ENCODE peak calls at places on chromosome 4, in six cellular contexts. H is K562, N is HepG2, C is GM12878, D is endothelial cell of umbilical vein, Z is NB4. B is an unnamed sample.

GRCh38 chr4:71974681-71975080 is 57.1 kb upstream of the NPFFR2 start:
- DNase-seq in H (no peak), N (no peak), D (no peak), C (no peak), Z (no peak), B (no peak)

GRCh38 chr4:16082424-16083216 is 1.2 kb downstream of the PROM1 start:
- DNase-seq in H (no peak), Z (no peak), D (peak; percentile 30), N (peak; percentile 39), C (no peak), B (peak; percentile 20)

GRCh38 chr4:38442073-38442788 is 221.8 kb upstream of the KLF3 start:
- DNase-seq in H (no peak), C (no peak), N (no peak), Z (no peak), D (no peak), B (no peak)

GRCh38 chr4:182240161-182241130 is 2.8 kb upstream of the TENM3 start:
- DNase-seq in C (no peak), Z (no peak), H (no peak), N (peak; percentile 81), D (no peak), B (peak; percentile 25)

GRCh38 chr4:122810669-122811068 is 16.0 kb upstream of the FGF2 start:
- DNase-seq in C (no peak), N (no peak), H (no peak), Z (no peak), D (peak; percentile 12), B (no peak)

GRCh38 chr4:169311643-169312365 is 41.0 kb upstream of the SH3RF1 start:
- DNase-seq in D (peak; percentile 57), N (peak; percentile 73), Z (peak; percentile 57), H (peak; percentile 32), C (peak; percentile 30), B (peak; percentile 45)

GRCh38 chr4:62434921-62435320 is 1234.8 kb downstream of the ADGRL3 start:
- DNase-seq in Z (no peak), N (no peak), H (no peak), C (no peak), D (no peak), B (no peak)

GRCh38 chr4:79217043-79217442 is 108.8 kb downstream of the NAA11 start:
- DNase-seq in C (no peak), N (no peak), D (no peak), Z (no peak), H (no peak), B (no peak)

GRCh38 chr4:149344436-149344835 is 471.2 kb downstream of the IQCM start:
- DNase-seq in C (no peak), H (no peak), Z (no peak), D (no peak), N (no peak), B (no peak)

GRCh38 chr4:54930226-54930625 is 195.2 kb downstream of the KDR start:
- DNase-seq in Z (peak; percentile 7), C (no peak), D (peak; percentile 99), H (no peak), N (no peak), B (no peak)

GRCh38 chr4:185358514-185359433 is 37.0 kb downstream of the LRP2BP start:
- DNase-seq in D (peak; percentile 92), H (peak; percentile 54), C (no peak), N (peak; percentile 42), Z (no peak), B (peak; percentile 25)

GRCh38 chr4:54093609-54094240 is 6.2 kb upstream of the GSX2 start:
- DNase-seq in Z (no peak), D (no peak), H (no peak), C (no peak), N (no peak), B (no peak)

GRCh38 chr4:35364321-35364870 is 879.9 kb downstream of the ARAP2 start:
- DNase-seq in C (no peak), Z (peak; percentile 98), D (no peak), N (no peak), H (no peak), B (no peak)

GRCh38 chr4:141676087-141676486 is 39.7 kb downstream of the IL15 start:
- DNase-seq in N (no peak), D (no peak), C (no peak), Z (no peak), H (no peak), B (no peak)

GRCh38 chr4:168757500-168757899 is 252.6 kb downstream of the CBR4 start:
- DNase-seq in N (no peak), H (no peak), Z (no peak), C (no peak), D (no peak), B (no peak)

GRCh38 chr4:95362906-95363578 is 185.7 kb downstream of the UNC5C start:
- DNase-seq in D (peak; percentile 54), Z (peak; percentile 49), N (peak; percentile 14), C (no peak), H (peak; percentile 11), B (peak; percentile 18)

GRCh38 chr4:52957220-52957686 is 95.1 kb downstream of the RASL11B start:
- DNase-seq in C (no peak), D (no peak), Z (no peak), N (no peak), H (no peak), B (no peak)

GRCh38 chr4:88264338-88264737 is 20.0 kb downstream of the PPM1K start:
- DNase-seq in D (no peak), H (no peak), N (no peak), Z (no peak), C (no peak), B (no peak)

GRCh38 chr4:183626168-183626567 is 32.8 kb downstream of the RWDD4 start:
- DNase-seq in C (no peak), H (no peak), Z (no peak), N (no peak), D (no peak), B (no peak)

GRCh38 chr4:8345946-8346814 is 76.6 kb downstream of the HTRA3 start:
- DNase-seq in D (no peak), H (no peak), N (no peak), Z (no peak), C (no peak), B (no peak)

GRCh38 chr4:94507708-94508107 is 56.0 kb downstream of the PDLIM5 start:
- DNase-seq in C (no peak), D (peak; percentile 60), N (peak; percentile 23), H (peak; percentile 27), Z (peak; percentile 17), B (no peak)

GRCh38 chr4:77342170-77342810 is 185.3 kb downstream of the CCNG2 start:
- DNase-seq in H (no peak), C (no peak), N (no peak), D (no peak), Z (no peak), B (no peak)

GRCh38 chr4:56641494-56642051 is 39.5 kb downstream of the HOPX start:
- DNase-seq in N (no peak), D (peak; percentile 87), C (no peak), H (no peak), Z (no peak), B (peak; percentile 55)

GRCh38 chr4:159823743-159824142 is 720.9 kb downstream of the RAPGEF2 start:
- DNase-seq in C (no peak), D (no peak), H (no peak), N (no peak), Z (no peak), B (no peak)

GRCh38 chr4:41320278-41320677 is 63.5 kb downstream of the UCHL1 start:
- DNase-seq in H (no peak), Z (no peak), N (no peak), C (no peak), D (no peak), B (no peak)
- TF ChIP-seq MYC in H (no peak), Z (no peak), N (no peak), C (no peak), D (no peak), B (no peak)

GRCh38 chr4:86498560-86499166 is 95.5 kb upstream of the PTPN13 start:
- DNase-seq in C (no peak), Z (peak; percentile 73), N (peak; percentile 7), H (peak; percentile 52), D (peak; percentile 56), B (peak; percentile 16)
- TF ChIP-seq MYC in C (no peak), Z (no peak), N (no peak), H (no peak), D (no peak), B (no peak)

GRCh38 chr4:5965225-5965624 is 53.0 kb downstream of the C4orf50 start:
- DNase-seq in H (no peak), C (no peak), N (no peak), D (no peak), Z (no peak), B (no peak)

GRCh38 chr4:5960197-5960880 is 57.9 kb downstream of the C4orf50 start:
- DNase-seq in D (no peak), H (no peak), C (no peak), N (no peak), Z (no peak), B (no peak)

GRCh38 chr4:5964030-5964429 is 54.2 kb downstream of the C4orf50 start:
- DNase-seq in D (no peak), H (no peak), N (no peak), Z (no peak), C (no peak), B (no peak)

GRCh38 chr4:5962416-5962815 is 55.8 kb downstream of the C4orf50 start:
- DNase-seq in D (no peak), Z (no peak), N (no peak), H (no peak), C (no peak), B (no peak)

GRCh38 chr4:5963611-5964010 is 54.6 kb downstream of the C4orf50 start:
- DNase-seq in D (no peak), N (no peak), H (no peak), Z (no peak), C (no peak), B (no peak)
- TF ChIP-seq MYC in D (no peak), N (no peak), H (no peak), Z (no peak), C (no peak), B (no peak)

DNA sequence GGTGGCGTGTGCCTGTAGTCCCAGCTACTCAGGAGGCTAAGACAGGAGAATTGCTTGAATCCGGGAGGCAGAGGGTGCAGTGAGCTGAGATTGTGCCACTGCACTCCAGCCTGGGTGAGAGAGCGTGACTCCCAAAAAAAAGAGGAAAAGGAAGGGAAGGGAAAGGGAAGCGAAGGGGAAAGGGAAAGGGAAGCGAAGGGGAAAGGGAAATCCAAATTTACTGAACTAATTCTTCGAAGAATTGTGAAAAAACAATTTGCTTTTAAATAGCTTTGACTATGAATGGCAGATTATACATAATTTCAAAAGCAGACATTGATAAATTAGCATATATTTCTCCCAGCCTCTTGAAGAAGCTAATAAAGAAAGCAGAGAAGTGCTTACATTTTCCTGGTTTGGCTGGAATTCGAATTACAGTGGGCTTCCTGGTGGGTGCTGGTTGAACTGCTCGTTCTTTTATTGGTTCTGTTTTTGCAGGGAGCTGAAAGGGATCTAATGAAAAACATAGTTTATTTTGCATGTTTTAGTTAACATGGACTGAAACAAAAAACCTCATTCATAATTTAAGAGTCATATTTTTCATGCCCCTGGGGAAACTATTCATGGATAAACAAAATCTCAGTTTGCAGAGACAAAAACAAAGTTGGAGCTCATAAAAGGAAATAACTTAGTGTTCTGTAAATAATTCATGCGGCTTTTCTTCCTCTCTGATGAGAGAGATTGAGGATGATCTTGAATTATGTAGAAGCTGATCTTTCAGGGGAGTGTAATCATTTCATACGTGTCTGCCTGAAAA is 66.0 kb downstream of the RPS3A start:
- DNase-seq in Z (no peak), N (no peak), D (no peak), C (no peak), H (no peak), B (no peak)
- TF ChIP-seq MYC in Z (no peak), N (no peak), D (no peak), C (no peak), H (no peak), B (no peak)

B was measured in A549.